ENCODE peak calls at places on chromosomes 16 and 17, in ten cellular contexts. Y is thoracic aorta, E is astrocyte of the spinal cord, Q is cardiac fibroblast, G is body of pancreas, N is Panc1, D is foreskin fibroblast, R is upper lobe of right lung, I is nephron progenitor cell, M is adrenal gland. H is an unnamed sample.

GRCh38 chr17:59830846-59831486 is 61.8 kb downstream of the TUBD1 start:
- DNase-seq in Y (no peak), E (peak), Q (no peak), G (no peak), N (no peak), D (no peak), R (no peak), I (no peak), M (no peak), H (no peak)

GRCh38 chr17:82400206-82400605 is 17.9 kb upstream of the HEXD start:
- DNase-seq in Y (no peak), E (no peak), Q (peak), G (no peak), N (no peak), D (no peak), R (no peak), I (no peak), M (no peak), H (no peak)

GRCh38 chr16:23137256-23137655 is 12.0 kb downstream of the USP31 start:
- DNase-seq in Y (no peak), E (no peak), Q (no peak), G (no peak), N (no peak), D (no peak), R (no peak), I (no peak), M (no peak), H (no peak)

GRCh38 chr16:10170016-10170415 is 12.2 kb downstream of the GRIN2A start:
- DNase-seq in Y (no peak), E (peak), Q (no peak), G (no peak), N (no peak), D (no peak), R (no peak), I (no peak), M (no peak), H (no peak)

GRCh38 chr16:67897231-67897630 is 4.2 kb downstream of the PSKH1 start:
- DNase-seq in Y (peak), E (peak), Q (peak), G (no peak), N (no peak), D (no peak), R (no peak), I (no peak), M (no peak), H (no peak)

GRCh38 chr16:60123387-60124023 is 1389.4 kb upstream of the GOT2 start:
- DNase-seq in Y (no peak), E (no peak), Q (no peak), G (no peak), N (no peak), D (no peak), R (no peak), I (no peak), M (no peak), H (no peak)

GRCh38 chr17:50708050-50709000 is 611 bp upstream of the ANKRD40 start:
- DNase-seq in Y (no peak), E (peak), Q (peak), G (no peak), N (no peak), D (no peak), R (no peak), I (no peak), M (no peak), H (no peak)

GRCh38 chr16:65667013-65667578 is 545.2 kb upstream of the CDH11 start:
- DNase-seq in Y (no peak), E (peak), Q (peak), G (no peak), N (no peak), D (no peak), R (no peak), I (no peak), M (no peak), H (no peak)

GRCh38 chr16:683396-684066 is 603 bp downstream of the JMJD8 start:
- DNase-seq in Y (no peak), E (no peak), Q (no peak), G (peak), N (no peak), D (no peak), R (no peak), I (no peak), M (no peak), H (no peak)

GRCh38 chr17:11292491-11292890 is 51.5 kb downstream of the SHISA6 start:
- DNase-seq in Y (no peak), E (no peak), Q (no peak), G (no peak), N (no peak), D (no peak), R (no peak), I (no peak), M (no peak), H (no peak)

GRCh38 chr17:80912451-80912850 is 79.2 kb upstream of the CHMP6 start:
- DNase-seq in Y (no peak), E (no peak), Q (no peak), G (no peak), N (no peak), D (no peak), R (peak), I (no peak), M (no peak), H (no peak)

GRCh38 chr16:6728381-6728780 is 604.3 kb upstream of the RBFOX1 start:
- DNase-seq in Y (no peak), E (no peak), Q (no peak), G (no peak), N (no peak), D (no peak), R (no peak), I (no peak), M (no peak), H (no peak)

GRCh38 chr16:75113046-75113491 is 3.5 kb downstream of the LDHD start:
- DNase-seq in Y (no peak), E (no peak), Q (no peak), G (no peak), N (no peak), D (no peak), R (peak), I (no peak), M (no peak), H (no peak)

GRCh38 chr17:64460955-64461354 is 12.0 kb downstream of the MILR1 start:
- DNase-seq in Y (no peak), E (no peak), Q (peak), G (peak), N (no peak), D (no peak), R (no peak), I (no peak), M (no peak), H (no peak)

GRCh38 chr16:85401917-85402766 is 211.0 kb upstream of the GSE1 start:
- DNase-seq in Y (no peak), E (no peak), Q (no peak), G (peak), N (no peak), D (no peak), R (peak), I (no peak), M (peak), H (no peak)

GRCh38 chr17:19308398-19308797 is 54.1 kb downstream of the B9D1 start:
- DNase-seq in Y (no peak), E (no peak), Q (no peak), G (no peak), N (no peak), D (no peak), R (no peak), I (no peak), M (no peak), H (no peak)

GRCh38 chr17:17757391-17757791 is 76.1 kb downstream of the RAI1 start:
- DNase-seq in Y (no peak), E (no peak), Q (no peak), G (no peak), N (no peak), D (no peak), R (no peak), I (no peak), M (no peak), H (no peak)

GRCh38 chr17:56727876-56728617 is 105.7 kb downstream of the C17orf67 start:
- DNase-seq in Y (no peak), E (no peak), Q (no peak), G (no peak), N (no peak), D (no peak), R (no peak), I (no peak), M (no peak), H (no peak)

GRCh38 chr17:50111687-50112655 is 16.8 kb downstream of the PDK2 start:
- DNase-seq in Y (no peak), E (no peak), Q (no peak), G (peak), N (no peak), D (no peak), R (no peak), I (peak), M (peak), H (no peak)

GRCh38 chr16:88331989-88332920 is 50.5 kb upstream of the ZNF469 start:
- DNase-seq in Y (peak), E (peak), Q (peak), G (peak), N (peak), D (peak), R (no peak), I (no peak), M (peak), H (no peak)

GRCh38 chr16:56192971-56193936 is 2.0 kb downstream of the GNAO1 start:
- DNase-seq in Y (no peak), E (no peak), Q (no peak), G (no peak), N (no peak), D (no peak), R (no peak), I (peak), M (no peak), H (no peak)

GRCh38 chr17:17921192-17922082 is 50.8 kb downstream of the TOM1L2 start:
- DNase-seq in Y (no peak), E (peak), Q (peak), G (no peak), N (no peak), D (peak), R (no peak), I (no peak), M (peak), H (no peak)

GRCh38 chr17:76431509-76431908 is 21.4 kb downstream of the UBE2O start:
- DNase-seq in Y (no peak), E (no peak), Q (no peak), G (no peak), N (no peak), D (no peak), R (no peak), I (no peak), M (no peak), H (no peak)

GRCh38 chr17:76433693-76434092 is 19.3 kb downstream of the UBE2O start:
- DNase-seq in Y (no peak), E (no peak), Q (no peak), G (no peak), N (no peak), D (no peak), R (no peak), I (no peak), M (no peak), H (no peak)

GRCh38 chr17:76432004-76432403 is 20.9 kb downstream of the UBE2O start:
- DNase-seq in Y (no peak), E (no peak), Q (peak), G (no peak), N (no peak), D (no peak), R (no peak), I (no peak), M (no peak), H (no peak)

GRCh38 chr17:76434870-76435269 is 18.1 kb downstream of the UBE2O start:
- DNase-seq in Y (no peak), E (no peak), Q (no peak), G (peak), N (no peak), D (no peak), R (no peak), I (no peak), M (peak), H (no peak)

DNA sequence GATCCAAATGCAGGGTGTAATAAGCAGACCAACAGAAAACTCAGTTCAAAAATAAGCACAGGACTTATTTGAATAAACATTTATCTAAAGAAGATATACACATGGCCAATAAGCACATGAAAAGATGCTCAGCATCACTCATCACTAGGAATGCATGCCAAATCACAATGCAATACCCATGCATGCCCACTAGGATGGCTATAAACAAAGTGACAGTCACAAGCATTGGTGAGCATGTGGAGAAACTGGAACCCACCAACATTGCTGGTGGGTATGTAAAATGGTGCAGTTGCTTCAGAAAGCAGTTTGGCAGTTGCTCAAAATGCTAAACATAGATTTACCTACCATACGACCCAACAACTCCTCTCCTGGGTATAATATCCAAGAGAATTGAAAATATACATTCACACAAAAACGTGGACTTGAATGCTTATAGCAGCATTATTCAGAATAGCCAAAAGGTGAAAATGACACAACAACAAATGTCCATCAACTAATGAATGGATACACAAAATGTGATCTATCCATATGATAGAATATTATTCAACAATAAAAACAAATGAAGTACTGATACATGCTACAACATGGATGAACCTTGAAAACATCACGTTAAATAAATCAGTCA is 20.1 kb downstream of the UBE2O start:
- DNase-seq in Y (no peak), E (no peak), Q (no peak), G (no peak), N (no peak), D (no peak), R (no peak), I (no peak), M (no peak), H (no peak)
- TF ChIP-seq CTCF in Y (peak), E (peak), Q (peak), G (peak), N (no peak), D (peak), R (peak), I (peak), M (no peak), H (peak)

GRCh38 chr17:72110953-72111339 is 9.9 kb upstream of the SOX9 start:
- DNase-seq in Y (no peak), E (no peak), Q (no peak), G (no peak), N (no peak), D (no peak), R (no peak), I (no peak), M (no peak), H (no peak)

GRCh38 chr17:72104863-72105234 is 16.0 kb upstream of the SOX9 start:
- DNase-seq in Y (no peak), E (no peak), Q (peak), G (no peak), N (no peak), D (no peak), R (no peak), I (no peak), M (no peak), H (no peak)

GRCh38 chr17:72104164-72104862 is 16.5 kb upstream of the SOX9 start:
- DNase-seq in Y (no peak), E (no peak), Q (peak), G (no peak), N (no peak), D (no peak), R (no peak), I (no peak), M (no peak), H (no peak)

GRCh38 chr17:72110231-72110952 is 10.4 kb upstream of the SOX9 start:
- DNase-seq in Y (no peak), E (no peak), Q (no peak), G (no peak), N (no peak), D (no peak), R (no peak), I (no peak), M (no peak), H (no peak)

GRCh38 chr17:72107100-72107499 is 13.7 kb upstream of the SOX9 start:
- DNase-seq in Y (no peak), E (no peak), Q (no peak), G (no peak), N (no peak), D (no peak), R (no peak), I (no peak), M (no peak), H (no peak)
- TF ChIP-seq CTCF in Y (no peak), E (no peak), Q (no peak), G (no peak), N (no peak), D (no peak), R (no peak), I (no peak), M (no peak), H (no peak)

DNA sequence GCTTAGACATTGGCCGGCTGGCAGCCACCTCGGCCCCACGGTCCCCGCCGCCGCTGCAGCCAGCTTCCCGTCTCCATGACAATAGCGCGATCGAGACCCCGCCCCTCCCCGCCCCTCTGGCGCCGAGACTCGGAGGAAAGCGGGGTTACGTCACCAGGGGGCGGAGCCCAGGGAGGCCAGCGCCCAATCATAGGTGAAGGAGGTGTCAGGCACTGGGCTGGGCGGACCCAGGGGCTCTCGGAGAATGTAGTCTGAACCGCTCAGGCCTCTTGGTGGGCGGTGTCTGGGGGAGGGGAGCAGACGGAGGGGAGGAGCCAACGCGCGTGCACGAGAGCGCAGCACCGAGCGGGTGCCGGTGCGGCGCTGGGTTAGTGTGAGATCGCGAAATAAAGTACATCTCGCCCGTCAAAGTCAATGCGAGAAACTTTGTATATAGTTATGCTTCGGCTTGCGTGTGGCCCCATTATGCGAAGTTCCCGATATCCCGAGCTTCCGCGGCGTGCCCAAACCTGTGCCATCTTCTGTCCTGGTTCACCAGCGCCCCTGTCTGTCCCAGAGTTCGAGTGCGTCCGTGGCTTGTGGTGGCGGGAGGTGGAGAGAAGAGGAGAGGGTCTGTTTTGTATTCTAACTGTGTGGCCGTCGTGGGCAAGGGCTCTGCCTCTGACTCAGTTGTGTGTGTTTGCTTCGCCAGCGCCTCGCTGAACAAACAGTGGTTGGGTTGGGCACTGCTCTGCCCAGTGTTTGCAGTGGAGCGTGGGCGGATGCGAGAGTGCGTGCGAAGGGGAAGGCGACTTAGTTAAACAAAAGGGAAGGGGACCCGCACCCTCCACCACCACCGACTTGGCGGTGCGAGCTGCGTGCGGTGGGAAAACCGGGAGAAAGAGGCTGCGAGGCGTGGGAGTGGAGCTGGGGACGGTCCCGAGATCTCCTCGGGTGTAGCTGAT is 1.3 kb upstream of the IRX5 start:
- DNase-seq in Y (peak), E (peak), Q (peak), G (peak), N (peak), D (peak), R (peak), I (peak), M (peak), H (no peak)
- TF ChIP-seq CTCF in Y (peak), E (peak), Q (peak), G (no peak), N (peak), D (peak), R (no peak), I (no peak), M (no peak), H (peak)

GRCh38 chr17:58517928-58518609 is 3.6 kb upstream of the MTMR4 start:
- DNase-seq in Y (peak), E (peak), Q (peak), G (peak), N (peak), D (peak), R (peak), I (peak), M (peak), H (peak)

GRCh38 chr17:58521680-58522079 is 7.2 kb upstream of the MTMR4 start:
- DNase-seq in Y (no peak), E (no peak), Q (no peak), G (no peak), N (no peak), D (no peak), R (no peak), I (no peak), M (no peak), H (no peak)

GRCh38 chr17:58516644-58517377 is 2.4 kb upstream of the MTMR4 start:
- DNase-seq in Y (no peak), E (no peak), Q (no peak), G (no peak), N (no peak), D (no peak), R (no peak), I (no peak), M (no peak), H (no peak)

GRCh38 chr17:58517378-58517927 is 3.0 kb upstream of the MTMR4 start:
- DNase-seq in Y (no peak), E (no peak), Q (no peak), G (no peak), N (no peak), D (no peak), R (no peak), I (no peak), M (no peak), H (no peak)

GRCh38 chr17:58520843-58521430 is 6.5 kb upstream of the MTMR4 start:
- DNase-seq in Y (no peak), E (no peak), Q (peak), G (no peak), N (no peak), D (no peak), R (no peak), I (peak), M (no peak), H (no peak)
- TF ChIP-seq CTCF in Y (peak), E (peak), Q (peak), G (no peak), N (peak), D (peak), R (peak), I (peak), M (no peak), H (peak)

GRCh38 chr17:40122944-40123810 is 1.4 kb downstream of the MSL1 start:
- DNase-seq in Y (no peak), E (peak), Q (peak), G (peak), N (no peak), D (no peak), R (peak), I (peak), M (peak), H (peak)
- TF ChIP-seq CTCF in Y (no peak), E (no peak), Q (no peak), G (peak), N (no peak), D (no peak), R (no peak), I (no peak), M (no peak), H (no peak)

GRCh38 chr17:66533572-66533971 is 231.2 kb downstream of the PRKCA start:
- DNase-seq in Y (no peak), E (peak), Q (peak), G (no peak), N (no peak), D (no peak), R (no peak), I (peak), M (no peak), H (no peak)
- TF ChIP-seq CTCF in Y (no peak), E (peak), Q (no peak), G (no peak), N (no peak), D (no peak), R (no peak), I (no peak), M (no peak), H (no peak)

GRCh38 chr17:42180922-42181850 is at the start of gene KCNH4:
- DNase-seq in Y (peak), E (peak), Q (peak), G (peak), N (no peak), D (peak), R (peak), I (peak), M (peak), H (peak)
- TF ChIP-seq CTCF in Y (no peak), E (peak), Q (peak), G (peak), N (peak), D (peak), R (peak), I (no peak), M (peak), H (peak)

DNA sequence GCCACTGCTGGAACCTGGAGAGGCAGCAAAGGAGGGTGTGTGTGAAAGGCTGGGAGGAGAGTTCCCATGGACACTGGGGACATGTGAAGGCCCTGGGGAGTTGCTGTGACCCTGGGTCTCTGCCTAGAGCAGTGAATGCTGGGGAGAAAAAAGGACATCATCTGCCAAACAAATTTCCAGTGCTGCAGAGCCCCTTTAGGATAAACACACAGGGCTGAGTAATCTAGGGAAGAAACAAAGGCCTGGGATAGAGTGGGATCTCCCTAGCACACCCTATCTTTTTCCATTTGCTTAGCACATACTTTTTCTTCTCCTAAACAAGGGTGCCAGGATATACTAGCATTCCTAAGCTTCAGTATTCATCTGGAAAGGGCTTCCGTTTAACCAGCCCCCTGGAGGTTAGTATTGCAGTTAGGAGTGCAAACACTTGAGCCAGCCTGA is 3.3 kb upstream of the HIGD1B start:
- DNase-seq in Y (no peak), E (no peak), Q (peak), G (no peak), N (no peak), D (no peak), R (no peak), I (no peak), M (no peak), H (no peak)
- TF ChIP-seq CTCF in Y (no peak), E (no peak), Q (no peak), G (no peak), N (no peak), D (peak), R (no peak), I (no peak), M (no peak), H (no peak)

H was measured in D721Med.